ENCODE peak calls at places on chromosomes 2 and 18, in four cellular contexts. X is A549; H is CD8-positive, alpha-beta T cell; V is WTC11. J is an unnamed sample.

GRCh38 chr2:167334343-167334742 is 446.1 kb downstream of the XIRP2 start:
- DNase-seq in X (no peak), V (no peak), H (no peak), J (no peak)

GRCh38 chr18:23412351-23412964 is 40.6 kb upstream of the RIOK3 start:
- DNase-seq in H (no peak), X (no peak), V (no peak), J (no peak)

GRCh38 chr2:234670804-234671203 is 173.9 kb upstream of the ARL4C start:
- DNase-seq in X (no peak), V (no peak), H (no peak), J (no peak)

GRCh38 chr18:59885579-59886163 is 14.1 kb upstream of the PMAIP1 start:
- DNase-seq in H (no peak), V (no peak), X (no peak), J (peak)

GRCh38 chr2:96171836-96172235 is 26.6 kb upstream of the DUSP2 start:
- DNase-seq in X (no peak), V (no peak), H (no peak), J (no peak)

GRCh38 chr18:22503803-22504202 is 86.1 kb upstream of the CTAGE1 start:
- DNase-seq in H (no peak), V (no peak), X (no peak), J (no peak)

GRCh38 chr2:78109272-78109671 is 587.1 kb upstream of the LRRTM4 start:
- DNase-seq in V (no peak), X (no peak), H (no peak), J (no peak)

GRCh38 chr2:19815746-19816145 is 86.0 kb downstream of the TTC32 start:
- DNase-seq in X (no peak), H (no peak), V (no peak), J (no peak)

GRCh38 chr18:62838475-62839098 is 123.2 kb downstream of the PHLPP1 start:
- DNase-seq in X (no peak), H (no peak), V (no peak), J (no peak)

GRCh38 chr2:23207871-23208270 is 177.1 kb upstream of the KLHL29 start:
- DNase-seq in H (no peak), X (no peak), V (no peak), J (no peak)

GRCh38 chr2:10146366-10147005 is 23.9 kb downstream of the RRM2 start:
- DNase-seq in V (no peak), H (no peak), X (no peak), J (no peak)

GRCh38 chr2:10148268-10148667 is 25.7 kb downstream of the RRM2 start:
- DNase-seq in H (no peak), X (no peak), V (no peak), J (no peak)

GRCh38 chr2:10151462-10151861 is 28.9 kb downstream of the RRM2 start:
- DNase-seq in X (no peak), V (no peak), H (no peak), J (no peak)

GRCh38 chr2:10149684-10150083 is 27.1 kb downstream of the RRM2 start:
- DNase-seq in X (no peak), V (no peak), H (no peak), J (no peak)

GRCh38 chr2:10150436-10150835 is 27.9 kb downstream of the RRM2 start:
- DNase-seq in X (no peak), V (no peak), H (no peak), J (no peak)
- TF ChIP-seq CTCF in X (no peak), V (no peak), H (no peak), J (no peak)

GRCh38 chr2:201452856-201453643 is 1.5 kb downstream of the STRADB start:
- DNase-seq in V (no peak), H (no peak), X (no peak), J (no peak)

GRCh38 chr2:201450910-201451329 is 338 bp downstream of the TRAK2 start:
- DNase-seq in X (peak), V (no peak), H (no peak), J (no peak)

GRCh38 chr2:201451330-201452057 is at the start of the genes STRADB and TRAK2:
- DNase-seq in H (peak), V (peak), X (peak), J (peak)

GRCh38 chr2:201448701-201449100 is 2.6 kb downstream of the TRAK2 start:
- DNase-seq in H (peak), X (no peak), V (no peak), J (no peak)

DNA sequence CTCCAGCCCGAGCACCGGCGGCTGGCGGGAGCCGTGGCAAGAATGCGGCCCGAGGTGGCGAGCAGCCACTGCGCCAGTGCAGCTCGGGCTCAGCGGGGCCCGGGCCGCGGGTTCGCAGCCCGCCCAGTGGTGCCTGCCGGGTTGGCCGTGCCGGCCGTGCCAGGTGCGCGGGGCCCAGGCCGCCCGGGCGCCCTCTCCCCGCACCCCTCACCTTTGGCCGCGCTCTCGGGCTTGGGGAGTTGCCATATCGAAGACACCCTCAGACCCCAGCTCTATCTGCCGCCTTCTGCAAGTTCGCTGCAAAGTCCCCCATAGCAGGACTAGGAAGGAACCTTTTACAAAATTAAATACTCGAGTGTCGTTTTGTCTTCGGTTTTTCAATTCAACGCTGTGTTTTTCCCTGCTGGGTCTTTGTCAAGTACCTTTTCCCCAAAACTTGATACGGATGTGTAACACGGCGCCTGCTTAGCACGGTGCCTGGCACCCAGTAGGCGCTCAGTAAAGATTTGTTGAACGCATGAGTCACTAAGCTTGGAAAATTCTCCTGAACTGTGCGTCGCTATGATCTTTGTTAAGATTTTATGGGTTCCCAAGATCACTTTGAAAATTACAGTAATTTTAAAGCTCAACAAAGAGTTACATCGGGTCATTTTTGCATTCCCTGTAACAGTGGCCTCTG is 657 bp downstream of the STRADB start:
- DNase-seq in X (no peak), V (no peak), H (no peak), J (no peak)
- TF ChIP-seq CTCF in X (no peak), V (no peak), H (no peak), J (no peak)

GRCh38 chr2:191572319-191572718 is 105.6 kb upstream of the NABP1 start:
- DNase-seq in V (no peak), H (no peak), X (no peak), J (no peak)

GRCh38 chr2:191573216-191573615 is 104.7 kb upstream of the NABP1 start:
- DNase-seq in H (no peak), X (no peak), V (no peak), J (no peak)

GRCh38 chr2:191574232-191574631 is 103.7 kb upstream of the NABP1 start:
- DNase-seq in V (no peak), H (no peak), X (no peak), J (no peak)

GRCh38 chr2:191569025-191569424 is 108.9 kb upstream of the NABP1 start:
- DNase-seq in H (no peak), X (no peak), V (no peak), J (no peak)

GRCh38 chr2:191571163-191571769 is 106.7 kb upstream of the NABP1 start:
- DNase-seq in V (no peak), H (no peak), X (peak), J (no peak)
- TF ChIP-seq CTCF in V (no peak), H (peak), X (peak), J (peak)

DNA sequence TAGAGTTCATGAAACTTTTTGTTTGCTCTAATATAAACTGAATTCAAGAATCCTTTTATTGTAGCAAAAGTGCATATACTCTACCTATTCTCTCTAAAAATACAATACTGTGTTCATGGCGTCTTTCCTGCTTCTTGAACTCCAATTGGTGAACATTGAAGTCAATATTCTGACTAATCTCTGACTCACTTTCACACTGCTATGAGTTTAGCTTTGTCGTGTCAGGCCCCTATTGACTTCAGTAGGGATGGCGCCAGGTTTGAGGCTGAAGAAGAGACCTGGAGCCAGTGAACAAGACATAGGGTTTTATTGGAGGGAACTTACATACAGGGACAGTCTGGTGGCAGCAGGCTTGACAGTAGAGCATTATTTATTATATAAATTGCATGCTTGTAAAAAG is 140.8 kb downstream of the CERS6 start:
- DNase-seq in X (no peak), H (no peak), V (no peak), J (peak)
- TF ChIP-seq CTCF in X (no peak), H (no peak), V (no peak), J (no peak)

DNA sequence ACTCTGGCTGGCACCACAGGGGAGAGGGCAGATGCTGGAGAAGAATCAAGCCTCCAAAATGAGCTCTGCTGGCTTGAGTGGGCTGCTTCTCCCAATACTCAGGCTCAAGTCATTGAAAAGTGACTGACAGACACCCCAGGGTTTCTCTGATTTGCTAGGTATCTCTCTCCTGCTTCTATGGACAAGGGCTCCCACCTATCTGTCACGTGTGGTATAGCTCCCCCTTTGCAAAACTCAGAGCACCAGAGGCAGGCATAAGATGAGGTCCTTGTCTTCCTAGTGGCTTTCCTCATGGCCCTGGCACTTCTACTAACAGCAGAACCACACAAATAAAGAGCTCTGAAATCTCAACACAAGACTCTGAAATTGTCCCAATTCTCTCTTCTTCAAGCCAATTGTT is 105.2 kb downstream of the GALNT14 start:
- DNase-seq in H (no peak), X (no peak), V (no peak), J (no peak)
- TF ChIP-seq CTCF in H (no peak), X (no peak), V (no peak), J (no peak)

DNA sequence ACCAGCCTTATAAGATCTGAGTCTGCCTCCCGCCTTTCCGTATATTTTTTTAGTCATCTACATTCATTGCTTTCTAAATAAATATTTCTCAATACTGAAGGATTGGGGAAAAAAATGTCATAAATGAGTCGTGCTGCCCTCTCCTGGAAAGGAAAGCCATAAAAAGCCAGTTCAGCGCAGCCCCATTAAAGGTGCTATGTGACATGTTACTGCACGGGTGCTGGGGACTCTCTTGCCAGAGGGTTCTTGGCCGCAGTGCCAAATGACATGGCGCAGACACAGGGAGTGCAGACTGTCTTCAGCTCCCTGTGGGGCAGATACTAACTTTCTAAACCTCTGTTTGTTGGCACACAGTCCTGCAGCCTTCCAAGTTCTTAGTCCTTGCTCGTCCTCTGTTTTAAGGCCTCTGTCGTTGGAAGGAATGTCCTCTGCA is 53.7 kb upstream of the MAP3K20 start:
- DNase-seq in X (peak), V (no peak), H (no peak), J (peak)
- TF ChIP-seq CTCF in X (peak), V (no peak), H (no peak), J (no peak)

GRCh38 chr2:128580988-128581848 is 262.6 kb upstream of the HS6ST1 start:
- DNase-seq in H (no peak), V (no peak), X (no peak), J (no peak)

GRCh38 chr2:128579825-128580224 is 261.2 kb upstream of the HS6ST1 start:
- DNase-seq in V (no peak), H (no peak), X (no peak), J (no peak)

GRCh38 chr2:128581849-128582244 is 263.2 kb upstream of the HS6ST1 start:
- DNase-seq in V (no peak), H (no peak), X (no peak), J (no peak)

GRCh38 chr2:128577141-128577930 is 258.7 kb upstream of the HS6ST1 start:
- DNase-seq in X (no peak), H (no peak), V (no peak), J (no peak)

DNA sequence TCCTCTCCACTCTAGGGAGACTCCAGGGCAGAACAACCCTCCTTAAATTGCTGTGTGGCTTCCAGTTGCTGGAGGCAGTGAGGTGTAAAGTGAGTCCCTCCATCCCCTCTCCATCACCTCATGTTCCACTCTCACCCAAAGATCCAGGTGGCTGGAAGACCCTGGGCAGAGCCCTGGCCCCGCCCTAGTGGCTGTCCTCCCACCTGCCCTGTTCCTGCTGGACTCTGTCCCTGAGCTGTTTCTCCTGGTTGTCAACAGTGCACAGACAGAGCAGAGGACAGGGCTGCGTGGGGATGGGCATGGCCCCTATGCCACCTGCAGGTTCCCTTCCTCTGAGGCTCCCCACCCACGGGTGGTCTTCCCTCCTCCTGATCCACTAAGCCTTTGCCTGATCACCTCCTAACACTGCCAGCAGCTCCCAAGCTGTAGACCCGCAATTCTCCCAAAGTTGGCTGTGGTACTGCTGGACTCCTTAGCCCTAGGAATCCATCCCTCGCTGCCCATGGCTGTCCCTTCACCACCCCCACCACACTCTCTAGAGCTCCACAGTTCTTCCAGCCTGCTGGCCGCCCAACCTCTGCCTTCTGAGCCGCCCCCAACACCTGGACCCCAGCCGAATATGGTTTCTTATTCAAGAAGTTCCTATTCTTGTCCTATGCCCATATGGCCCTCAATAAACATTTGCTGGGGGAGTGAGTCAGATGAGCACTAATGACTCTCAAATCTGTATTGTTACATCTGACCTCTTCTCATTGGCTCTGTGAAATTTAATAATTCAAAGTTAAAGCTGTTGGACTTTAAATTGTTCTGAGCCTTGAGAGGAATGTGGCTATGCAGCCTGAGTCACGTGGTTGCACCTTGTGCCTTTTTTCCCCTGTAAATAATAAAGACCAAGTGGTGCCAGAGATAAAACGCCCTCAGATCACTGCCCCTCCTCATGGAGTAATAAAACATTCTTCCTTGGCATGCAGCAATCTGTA is 260.0 kb upstream of the HS6ST1 start:
- DNase-seq in H (no peak), X (no peak), V (no peak), J (no peak)
- TF ChIP-seq CTCF in H (no peak), X (no peak), V (no peak), J (no peak)

J was measured in Calu3.